ENCODE peak calls at places on chromosomes 1 and 21, in six cellular contexts. O, F, E, R, D and K are unnamed samples. For H3K36me3, the result is how much of the 10 kb centered on the place peaks cover.

GRCh38 chr1:207817166-207817565 is 65.3 kb downstream of the CD46 start:
- DNase-seq in O (no peak), D (no peak), F (no peak), R (no peak), E (no peak), K (no peak)

GRCh38 chr21:38486221-38486620 is 12.1 kb downstream of the ERG start:
- DNase-seq in D (no peak), E (peak), R (no peak), O (no peak), F (no peak), K (no peak)

GRCh38 chr21:33229776-33230517 is at the start of gene IFNAR2:
- DNase-seq in F (peak), D (peak), O (peak), R (no peak), E (peak), K (peak)

GRCh38 chr1:153805042-153805745 is 30.0 kb downstream of the SLC27A3 start:
- DNase-seq in E (peak), F (peak), D (peak), R (peak), O (no peak), K (peak)

GRCh38 chr1:199279872-199280649 is 641.2 kb downstream of the PTPRC start:
- DNase-seq in D (no peak), R (no peak), O (no peak), E (no peak), F (no peak), K (no peak)

GRCh38 chr1:198529414-198529813 is 11.1 kb downstream of the ATP6V1G3 start:
- DNase-seq in E (no peak), R (peak), D (no peak), O (no peak), F (no peak), K (no peak)

GRCh38 chr1:24193046-24193445 is 6.0 kb upstream of the IFNLR1 start:
- DNase-seq in O (no peak), F (no peak), R (no peak), D (no peak), E (no peak), K (no peak)

GRCh38 chr1:29757866-29758763 is 521.8 kb downstream of the PTPRU start:
- DNase-seq in D (no peak), R (no peak), F (no peak), E (no peak), O (no peak), K (no peak)

GRCh38 chr1:90924982-90925381 is 96.9 kb downstream of the ZNF644 start:
- DNase-seq in O (no peak), D (no peak), E (no peak), F (peak), R (no peak), K (no peak)

GRCh38 chr21:35232545-35233176 is 183.6 kb upstream of the RUNX1 start:
- DNase-seq in O (no peak), D (no peak), R (no peak), F (no peak), E (no peak), K (no peak)

GRCh38 chr21:42537106-42537742 is 23.6 kb downstream of the SLC37A1 start:
- DNase-seq in F (no peak), E (peak), O (no peak), D (no peak), R (no peak), K (no peak)

GRCh38 chr1:23916209-23917131 is 3.3 kb upstream of the CNR2 start:
- DNase-seq in F (peak), E (peak), R (no peak), O (peak), D (peak), K (peak)

GRCh38 chr1:152167835-152168534 is 9.0 kb upstream of the RPTN start:
- DNase-seq in R (peak), O (no peak), D (no peak), E (no peak), F (no peak), K (no peak)

GRCh38 chr1:220748091-220748934 is at the start of gene MTARC2:
- DNase-seq in D (peak), F (peak), E (peak), O (no peak), R (peak), K (no peak)

GRCh38 chr1:211830055-211830329 is 571 bp downstream of the LPGAT1 start:
- DNase-seq in O (no peak), E (no peak), F (no peak), D (no peak), R (no peak), K (peak)

GRCh38 chr1:45892068-45892785 is 88.8 kb downstream of the MAST2 start:
- DNase-seq in F (peak), R (peak), O (no peak), E (no peak), D (no peak), K (no peak)

GRCh38 chr1:25688390-25689119 is 72.0 kb downstream of the MAN1C1 start:
- DNase-seq in R (no peak), F (no peak), E (no peak), D (peak), O (no peak), K (no peak)

GRCh38 chr21:46128106-46128982 is 27.0 kb downstream of the FTCD start:
- DNase-seq in R (peak), O (no peak), F (peak), E (no peak), D (peak), K (peak)

GRCh38 chr1:26959722-26960624 is at the start of gene KDF1:
- DNase-seq in E (peak), O (peak), F (peak), D (peak), R (no peak), K (peak)

GRCh38 chr1:162215902-162216301 is 146.4 kb downstream of the NOS1AP start:
- DNase-seq in R (no peak), F (peak), D (peak), O (no peak), E (no peak), K (no peak)

GRCh38 chr1:30778156-30778978 is 20.8 kb upstream of the LAPTM5 start:
- DNase-seq in D (no peak), E (no peak), O (no peak), F (no peak), R (no peak), K (no peak)

GRCh38 chr1:9265037-9265436 is 27.7 kb upstream of the SPSB1 start:
- DNase-seq in O (no peak), R (no peak), D (no peak), E (no peak), F (no peak), K (no peak)
- H3K36me3 ChIP-seq in O (under half), R (under half), D (under half), E (under half), F (under half), K (under half)

GRCh38 chr1:1537626-1538250 is 2.7 kb downstream of the TMEM240 start:
- DNase-seq in E (no peak), O (no peak), R (no peak), D (no peak), F (no peak), K (no peak)

GRCh38 chr1:1536938-1537546 is 3.4 kb downstream of the TMEM240 start:
- DNase-seq in R (no peak), E (no peak), F (no peak), O (no peak), D (no peak), K (no peak)

GRCh38 chr1:1534401-1535145 is 5.9 kb downstream of the TMEM240 start:
- DNase-seq in R (no peak), D (no peak), E (no peak), O (no peak), F (no peak), K (no peak)

GRCh38 chr1:1535298-1535988 is 5.0 kb downstream of the TMEM240 start:
- DNase-seq in D (no peak), F (no peak), O (no peak), R (no peak), E (no peak), K (no peak)

GRCh38 chr1:1535989-1536937 is 4.2 kb downstream of the TMEM240 start:
- DNase-seq in D (no peak), R (no peak), O (no peak), E (no peak), F (peak), K (no peak)
- H3K4me3 ChIP-seq in D (no peak), R (no peak), O (no peak), E (no peak), F (no peak), K (no peak)

DNA sequence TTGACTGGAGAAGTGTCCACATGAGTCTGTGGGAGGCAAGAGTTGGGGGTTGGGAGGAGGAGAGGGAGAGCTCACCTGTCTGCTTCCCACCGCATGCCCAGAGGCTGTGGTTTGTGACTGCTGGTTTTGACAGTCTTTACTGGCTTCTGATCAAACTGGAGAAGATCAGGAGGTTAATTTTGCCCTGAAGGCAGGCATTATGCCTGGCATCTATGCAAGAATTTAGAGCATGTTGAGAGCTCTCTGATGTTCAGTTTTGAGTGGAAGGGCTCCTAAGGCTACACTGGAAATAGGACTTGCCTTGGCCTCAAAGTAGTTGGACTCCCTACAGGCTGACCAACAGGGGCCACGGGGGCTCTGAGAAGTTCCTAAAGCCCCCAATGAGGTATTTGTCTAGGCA is 101.6 kb downstream of the TLR5 start:
- DNase-seq in R (no peak), O (no peak), F (peak), E (no peak), D (no peak), K (no peak)
- H3K36me3 ChIP-seq in R (under half), O (under half), F (under half), E (under half), D (under half), K (under half)

GRCh38 chr1:47435506-47436303 is 2.1 kb upstream of the FOXD2 start:
- DNase-seq in R (no peak), D (no peak), E (no peak), O (no peak), F (no peak), K (no peak)
- H3K4me3 ChIP-seq in R (no peak), D (peak), E (no peak), O (peak), F (no peak), K (no peak)